ENCODE peak calls at places on chromosomes 2 and 18, in nine cellular contexts. K is CD8-positive, alpha-beta T cell; V is breast epithelium; E is neural progenitor cell; U is heart left ventricle; S is left lung; H is A549; M is PC-3; C is RWPE2. X is an unnamed sample.
A peak's percentile ranks its signal among the peaks of the same experiment; 100 is the strongest.

GRCh38 chr18:70082430-70082829 is 123.1 kb downstream of the RTTN start:
- DNase-seq in K (no peak), V (no peak), E (no peak), U (no peak), S (no peak), H (no peak), M (no peak), C (no peak), X (no peak)

GRCh38 chr2:74789278-74789677 is 44.6 kb upstream of the HK2 start:
- DNase-seq in K (no peak), V (no peak), E (no peak), U (no peak), S (no peak), H (no peak), M (no peak), C (no peak), X (no peak)

GRCh38 chr18:45481846-45482245 is 133.4 kb upstream of the SLC14A2 start:
- DNase-seq in K (no peak), V (no peak), E (no peak), U (no peak), S (no peak), H (no peak), M (no peak), C (no peak), X (no peak)

GRCh38 chr2:2050321-2050905 is 280.7 kb downstream of the MYT1L start:
- DNase-seq in K (no peak), V (no peak), E (no peak), U (no peak), S (no peak), H (no peak), M (no peak), C (no peak), X (peak; percentile 45)

GRCh38 chr2:21175895-21176646 is 52.3 kb downstream of the TDRD15 start:
- DNase-seq in K (no peak), V (no peak), E (peak; percentile 26), U (no peak), S (no peak), H (no peak), M (peak; percentile 12), C (no peak), X (no peak)

GRCh38 chr18:59514193-59514592 is 155.1 kb upstream of the LMAN1 start:
- DNase-seq in K (no peak), V (no peak), E (peak; percentile 33), U (peak; percentile 69), S (no peak), H (no peak), M (no peak), C (no peak), X (no peak)

GRCh38 chr18:56927795-56928194 is 219.1 kb upstream of the BOD1L2 start:
- DNase-seq in K (no peak), V (no peak), E (no peak), U (no peak), S (no peak), H (no peak), M (no peak), C (no peak), X (no peak)

GRCh38 chr2:195498839-195499490 is 158.1 kb upstream of the SLC39A10 start:
- DNase-seq in K (no peak), V (no peak), E (no peak), U (no peak), S (no peak), H (no peak), M (peak; percentile 28), C (no peak), X (no peak)

GRCh38 chr18:77422974-77423373 is 173.3 kb downstream of the GALR1 start:
- DNase-seq in K (no peak), V (no peak), E (peak; percentile 20), U (no peak), S (no peak), H (peak; percentile 4), M (peak; percentile 4), C (no peak), X (no peak)

GRCh38 chr2:173159794-173160463 is 84.3 kb downstream of the MAP3K20 start:
- DNase-seq in K (no peak), V (peak; percentile 88), E (peak; percentile 27), U (peak; percentile 51), S (peak; percentile 81), H (peak; percentile 95), M (peak; percentile 96), C (peak; percentile 97), X (peak; percentile 96)

GRCh38 chr2:164182116-164182637 is 439.1 kb downstream of the GRB14 start:
- DNase-seq in K (no peak), V (no peak), E (peak; percentile 50), U (no peak), S (no peak), H (no peak), M (no peak), C (no peak), X (no peak)

GRCh38 chr2:160837416-160837815 is 322.8 kb upstream of the TANK start:
- DNase-seq in K (no peak), V (no peak), E (no peak), U (no peak), S (no peak), H (no peak), M (no peak), C (no peak), X (no peak)

GRCh38 chr2:86211033-86211795 is 12.0 kb downstream of the MRPL35 start:
- DNase-seq in K (no peak), V (no peak), E (no peak), U (no peak), S (no peak), H (no peak), M (no peak), C (no peak), X (peak; percentile 17)

GRCh38 chr2:168889635-168890005 is 610 bp downstream of the SPC25 start:
- DNase-seq in K (no peak), V (no peak), E (no peak), U (no peak), S (no peak), H (no peak), M (no peak), C (no peak), X (no peak)

GRCh38 chr2:48529189-48529588 is 765 bp upstream of the STON1 start:
- DNase-seq in K (no peak), V (no peak), E (peak; percentile 45), U (no peak), S (no peak), H (no peak), M (no peak), C (no peak), X (no peak)

GRCh38 chr18:69590150-69590549 is 189.5 kb downstream of the DOK6 start:
- DNase-seq in K (no peak), V (no peak), E (no peak), U (no peak), S (no peak), H (no peak), M (peak; percentile 17), C (no peak), X (no peak)

GRCh38 chr2:30038419-30038818 is 108.4 kb upstream of the YPEL5 start:
- DNase-seq in K (no peak), V (no peak), E (no peak), U (no peak), S (no peak), H (no peak), M (no peak), C (no peak), X (no peak)

GRCh38 chr2:30039101-30039500 is 107.7 kb upstream of the YPEL5 start:
- DNase-seq in K (no peak), V (no peak), E (no peak), U (no peak), S (no peak), H (no peak), M (no peak), C (no peak), X (no peak)

GRCh38 chr2:30040147-30040546 is 106.7 kb upstream of the YPEL5 start:
- DNase-seq in K (no peak), V (no peak), E (no peak), U (no peak), S (no peak), H (no peak), M (peak; percentile 37), C (no peak), X (peak; percentile 45)

GRCh38 chr2:30046396-30046795 is 100.4 kb upstream of the YPEL5 start:
- DNase-seq in K (no peak), V (no peak), E (no peak), U (no peak), S (no peak), H (no peak), M (no peak), C (no peak), X (peak; percentile 55)

GRCh38 chr2:30041884-30042283 is 104.9 kb upstream of the YPEL5 start:
- DNase-seq in K (no peak), V (no peak), E (no peak), U (no peak), S (no peak), H (no peak), M (no peak), C (no peak), X (peak; percentile 62)
- H3K9me3 ChIP-seq in K (no peaks in the 10 kb centered on the region), V (no peaks in the 10 kb centered on the region), E (no peaks in the 10 kb centered on the region), U (no peaks in the 10 kb centered on the region), S (no peaks in the 10 kb centered on the region), H (no peaks in the 10 kb centered on the region), M (no peaks in the 10 kb centered on the region), C (no peaks in the 10 kb centered on the region), X (no peaks in the 10 kb centered on the region)

DNA sequence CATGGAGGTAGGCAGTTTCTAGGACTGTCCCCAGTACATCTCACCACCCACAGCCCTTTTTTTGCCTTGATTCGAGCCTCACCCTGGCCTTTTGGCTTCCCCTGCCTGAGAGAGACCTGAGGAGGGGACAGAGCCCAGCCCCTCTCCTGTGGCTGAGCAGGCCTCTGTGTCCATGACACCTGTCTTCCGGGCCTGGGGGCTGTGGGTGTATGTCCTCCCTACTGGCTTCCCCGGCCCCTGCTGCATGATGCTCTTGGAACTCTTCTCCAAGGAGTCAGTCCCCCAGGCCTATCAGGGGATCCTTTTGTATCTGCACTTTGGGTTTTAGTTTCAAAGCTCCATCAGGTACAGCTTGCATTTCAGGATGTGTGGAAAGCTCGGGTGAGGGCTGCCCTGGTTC is 80.4 kb downstream of the STPG4 start:
- DNase-seq in K (no peak), V (no peak), E (no peak), U (no peak), S (no peak), H (no peak), M (no peak), C (no peak), X (no peak)
- H3K4me1 ChIP-seq in K (peaks cover 22% of the 10 kb centered on the region), V (peaks cover 17% of the 10 kb centered on the region), E (peaks cover 17% of the 10 kb centered on the region), U (peaks cover 92% of the 10 kb centered on the region), S (peaks cover 79% of the 10 kb centered on the region), H (peaks cover 82% of the 10 kb centered on the region), M (peaks cover 61% of the 10 kb centered on the region), C (peaks cover 29% of the 10 kb centered on the region), X (peaks cover 96% of the 10 kb centered on the region)

GRCh38 chr2:118588826-118589225 is 258.6 kb downstream of the EN1 start:
- DNase-seq in K (no peak), V (no peak), E (no peak), U (no peak), S (no peak), H (no peak), M (no peak), C (no peak), X (no peak)
- H3K27ac ChIP-seq in K (no peak overlapping the region), V (no peak overlapping the region), E (no peak overlapping the region), U (no peak overlapping the region), S (no peak overlapping the region), H (no peak overlapping the region), M (no peak overlapping the region), C (no peak overlapping the region), X (no peak overlapping the region)

DNA sequence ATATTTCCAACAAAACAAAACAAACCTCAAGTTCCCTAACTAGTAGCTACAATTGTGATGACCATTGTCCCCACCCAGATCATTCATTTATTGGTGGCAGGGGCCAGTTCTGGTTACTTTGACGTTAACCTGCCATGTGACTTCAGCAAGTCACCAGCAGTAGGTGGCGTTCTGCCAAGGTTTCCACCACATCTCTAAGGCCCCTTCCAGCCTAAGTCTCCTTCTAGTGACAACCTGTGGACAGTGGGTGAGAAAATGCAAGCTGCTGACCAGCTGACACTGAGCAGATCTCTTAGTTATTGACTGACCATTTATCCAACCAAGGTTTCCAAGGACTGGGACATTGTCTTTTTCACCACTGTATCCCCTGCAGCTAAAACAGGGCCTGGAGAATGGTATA is 98.4 kb downstream of the GPR39 start:
- DNase-seq in K (no peak), V (no peak), E (no peak), U (no peak), S (no peak), H (peak; percentile 3), M (no peak), C (no peak), X (no peak)
- H3K9me3 ChIP-seq in K (no peaks in the 10 kb centered on the region), V (no peaks in the 10 kb centered on the region), E (no peaks in the 10 kb centered on the region), U (no peaks in the 10 kb centered on the region), S (no peaks in the 10 kb centered on the region), H (no peaks in the 10 kb centered on the region), M (no peaks in the 10 kb centered on the region), C (no peaks in the 10 kb centered on the region), X (no peaks in the 10 kb centered on the region)